ENCODE peak calls at places on chromosome 15, in six cellular contexts. One of them, this sample, is unnamed.

GRCh38 chr15:55008397-55008796 is 188.3 kb downstream of the RSL24D1 start:
- DNase-seq in HepG2: no peak
- DNase-seq in GM12891: no peak
- DNase-seq in H1: no peak
- DNase-seq in GM12878: no peak
- DNase-seq in K562: no peak
- DNase-seq in this sample: no peak

GRCh38 chr15:73889725-73890124 is 16.4 kb downstream of the TBC1D21 start:
- DNase-seq in GM12891: no peak
- DNase-seq in H1: no peak
- DNase-seq in K562: no peak
- DNase-seq in GM12878: no peak
- DNase-seq in HepG2: no peak
- DNase-seq in this sample: no peak

GRCh38 chr15:24858737-24859601 is 95.8 kb upstream of the SNRPN start:
- DNase-seq in H1: no peak
- DNase-seq in K562: no peak
- DNase-seq in GM12891: no peak
- DNase-seq in GM12878: no peak
- DNase-seq in HepG2: no peak
- DNase-seq in this sample: no peak

GRCh38 chr15:52567886-52568568 is 803 bp downstream of the ARPP19 start:
- DNase-seq in GM12878: no peak
- DNase-seq in GM12891: no peak
- DNase-seq in HepG2: peak
- DNase-seq in K562: peak
- DNase-seq in H1: no peak
- DNase-seq in this sample: no peak

GRCh38 chr15:74789171-74789627 is 7.3 kb downstream of the CSK start:
- DNase-seq in K562: no peak
- DNase-seq in GM12878: no peak
- DNase-seq in GM12891: no peak
- DNase-seq in HepG2: no peak
- DNase-seq in H1: no peak
- DNase-seq in this sample: no peak

GRCh38 chr15:68271854-68272471 is 5.6 kb upstream of the FEM1B start:
- DNase-seq in K562: no peak
- DNase-seq in GM12891: no peak
- DNase-seq in GM12878: no peak
- DNase-seq in HepG2: peak
- DNase-seq in H1: no peak
- DNase-seq in this sample: no peak

GRCh38 chr15:39859609-39860008 is 60.5 kb downstream of the GPR176 start:
- DNase-seq in GM12891: no peak
- DNase-seq in K562: no peak
- DNase-seq in GM12878: no peak
- DNase-seq in HepG2: no peak
- DNase-seq in H1: no peak
- DNase-seq in this sample: no peak

GRCh38 chr15:36029606-36030005 is 483.6 kb upstream of the DPH6 start:
- DNase-seq in H1: no peak
- DNase-seq in GM12891: no peak
- DNase-seq in HepG2: no peak
- DNase-seq in GM12878: no peak
- DNase-seq in K562: no peak
- DNase-seq in this sample: no peak

GRCh38 chr15:73704869-73705645 is 20.9 kb downstream of the CD276 start:
- DNase-seq in GM12891: peak
- DNase-seq in HepG2: peak
- DNase-seq in K562: peak
- DNase-seq in GM12878: no peak
- DNase-seq in H1: peak
- DNase-seq in this sample: peak

GRCh38 chr15:40301467-40302179 is 6.1 kb downstream of the PLCB2 start:
- DNase-seq in HepG2: no peak
- DNase-seq in H1: peak
- DNase-seq in K562: peak
- DNase-seq in GM12891: no peak
- DNase-seq in GM12878: no peak
- DNase-seq in this sample: no peak

GRCh38 chr15:95690631-95691340 is 639.7 kb upstream of the NR2F2 start:
- DNase-seq in K562: no peak
- DNase-seq in GM12878: peak
- DNase-seq in H1: no peak
- DNase-seq in HepG2: no peak
- DNase-seq in GM12891: no peak
- DNase-seq in this sample: no peak

GRCh38 chr15:89430530-89431341 is 65.6 kb downstream of the RHCG start:
- DNase-seq in H1: peak
- DNase-seq in K562: peak
- DNase-seq in GM12891: peak
- DNase-seq in HepG2: peak
- DNase-seq in GM12878: peak
- DNase-seq in this sample: peak

GRCh38 chr15:41010335-41010734 is 57.1 kb downstream of the CHAC1 start:
- DNase-seq in GM12878: no peak
- DNase-seq in HepG2: no peak
- DNase-seq in K562: no peak
- DNase-seq in H1: no peak
- DNase-seq in GM12891: no peak
- DNase-seq in this sample: no peak

GRCh38 chr15:66947471-66947870 is 117.9 kb upstream of the SMAD3 start:
- DNase-seq in GM12878: no peak
- DNase-seq in K562: no peak
- DNase-seq in GM12891: no peak
- DNase-seq in H1: no peak
- DNase-seq in HepG2: no peak
- DNase-seq in this sample: no peak

GRCh38 chr15:66945286-66945685 is 120.1 kb upstream of the SMAD3 start:
- DNase-seq in GM12891: no peak
- DNase-seq in GM12878: no peak
- DNase-seq in HepG2: no peak
- DNase-seq in H1: no peak
- DNase-seq in K562: no peak
- DNase-seq in this sample: no peak

GRCh38 chr15:66948294-66948693 is 117.1 kb upstream of the SMAD3 start:
- DNase-seq in HepG2: no peak
- DNase-seq in GM12878: no peak
- DNase-seq in GM12891: no peak
- DNase-seq in K562: no peak
- DNase-seq in H1: no peak
- DNase-seq in this sample: no peak

GRCh38 chr15:66945842-66946241 is 119.6 kb upstream of the SMAD3 start:
- DNase-seq in GM12891: no peak
- DNase-seq in K562: no peak
- DNase-seq in HepG2: no peak
- DNase-seq in GM12878: no peak
- DNase-seq in H1: no peak
- DNase-seq in this sample: no peak

DNA sequence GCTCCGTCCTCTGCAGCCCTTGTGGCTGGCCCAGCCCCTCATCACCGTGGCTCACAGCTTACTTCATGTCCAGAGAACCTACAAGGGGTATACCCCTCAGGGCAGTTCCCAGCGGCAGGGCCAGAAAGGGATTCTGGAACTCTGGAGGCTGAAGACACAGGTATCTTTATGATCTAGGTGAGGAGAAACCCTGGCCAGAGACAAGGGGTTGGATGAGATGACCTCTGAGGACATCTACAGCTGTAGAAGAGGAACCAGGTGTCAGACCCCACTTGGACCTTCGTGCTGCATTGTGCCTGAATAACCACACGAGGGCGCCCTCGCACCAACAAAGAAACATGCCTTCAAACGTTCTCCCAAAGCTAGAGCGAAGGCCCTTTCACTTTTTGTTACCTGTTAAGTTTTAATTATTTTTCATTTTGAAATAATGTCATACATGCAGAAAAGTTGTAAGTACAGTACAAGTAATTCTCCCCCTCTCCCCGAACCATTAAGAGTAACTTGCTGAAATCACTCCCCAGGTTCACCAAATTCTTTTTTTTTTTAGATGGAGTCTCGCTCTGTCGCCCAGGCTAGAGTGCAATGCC is 118.7 kb upstream of the SMAD3 start:
- DNase-seq in H1: peak
- DNase-seq in GM12878: peak
- DNase-seq in K562: peak
- DNase-seq in GM12891: peak
- DNase-seq in HepG2: peak
- DNase-seq in this sample: peak
- TF ChIP-seq POLR2AphosphoS5 in H1: no peak
- TF ChIP-seq POLR2AphosphoS5 in GM12878: no peak
- TF ChIP-seq POLR2AphosphoS5 in K562: no peak
- TF ChIP-seq POLR2AphosphoS5 in GM12891: no peak
- TF ChIP-seq POLR2AphosphoS5 in HepG2: no peak
- TF ChIP-seq POLR2AphosphoS5 in this sample: no peak

DNA sequence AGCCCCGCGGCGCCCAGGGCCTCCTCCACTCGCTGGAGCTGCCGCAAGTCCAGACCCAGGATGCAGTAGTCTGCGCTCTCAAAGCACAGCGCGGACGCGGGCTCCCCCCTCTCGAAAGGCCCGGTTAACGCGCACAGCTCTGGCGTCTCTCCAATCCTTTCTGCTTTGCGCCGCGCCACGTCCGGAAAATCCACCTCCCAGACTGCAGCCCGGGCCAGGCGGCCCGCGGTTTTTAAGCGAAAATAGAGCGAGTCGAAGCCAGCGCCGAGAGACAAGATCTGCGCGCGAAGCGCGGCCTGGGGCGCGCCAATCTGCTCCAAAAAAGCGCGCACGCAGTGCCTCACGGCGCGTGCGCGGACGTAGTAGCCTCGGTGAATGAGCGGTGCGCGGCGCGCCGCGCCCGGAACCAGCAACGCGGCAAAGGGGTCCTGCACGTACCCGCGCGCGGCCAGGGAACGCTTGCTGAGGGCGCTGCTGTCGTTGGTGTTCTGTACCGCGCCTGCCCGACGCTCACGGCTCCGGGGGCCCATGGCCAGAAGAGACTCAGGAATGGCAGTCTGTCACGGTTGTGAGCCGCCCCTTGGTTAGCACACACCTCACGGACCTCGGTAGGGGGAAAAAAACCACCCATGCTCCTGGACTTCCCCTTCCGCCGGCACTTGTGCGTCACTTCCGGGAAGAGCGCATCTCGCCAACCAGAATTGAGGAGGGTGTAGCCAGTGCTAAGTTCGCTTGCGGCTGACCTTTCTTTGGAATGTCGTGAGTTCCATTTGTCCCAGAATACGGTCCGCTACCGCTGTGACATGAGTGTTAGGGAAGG is at the start of gene LCMT2:
- DNase-seq in HepG2: peak
- DNase-seq in GM12878: peak
- DNase-seq in H1: peak
- DNase-seq in K562: peak
- DNase-seq in GM12891: peak
- DNase-seq in this sample: peak
- TF ChIP-seq POLR2A in HepG2: peak
- TF ChIP-seq POLR2A in GM12878: peak
- TF ChIP-seq POLR2A in H1: no peak
- TF ChIP-seq POLR2A in K562: peak
- TF ChIP-seq POLR2A in GM12891: peak
- TF ChIP-seq POLR2A in this sample: peak

GRCh38 chr15:63202858-63203257 is 13.5 kb downstream of the RAB8B start:
- DNase-seq in K562: no peak
- DNase-seq in HepG2: no peak
- DNase-seq in GM12891: no peak
- DNase-seq in H1: no peak
- DNase-seq in GM12878: no peak
- DNase-seq in this sample: no peak

GRCh38 chr15:63200464-63201242 is 11.2 kb downstream of the RAB8B start:
- DNase-seq in GM12878: no peak
- DNase-seq in GM12891: no peak
- DNase-seq in HepG2: no peak
- DNase-seq in K562: peak
- DNase-seq in H1: no peak
- DNase-seq in this sample: no peak

GRCh38 chr15:63198752-63199250 is 9.4 kb downstream of the RAB8B start:
- DNase-seq in K562: no peak
- DNase-seq in H1: no peak
- DNase-seq in HepG2: no peak
- DNase-seq in GM12878: no peak
- DNase-seq in GM12891: no peak
- DNase-seq in this sample: no peak

GRCh38 chr15:63198315-63198714 is 8.9 kb downstream of the RAB8B start:
- DNase-seq in K562: no peak
- DNase-seq in GM12878: no peak
- DNase-seq in GM12891: no peak
- DNase-seq in H1: no peak
- DNase-seq in HepG2: no peak
- DNase-seq in this sample: no peak

DNA sequence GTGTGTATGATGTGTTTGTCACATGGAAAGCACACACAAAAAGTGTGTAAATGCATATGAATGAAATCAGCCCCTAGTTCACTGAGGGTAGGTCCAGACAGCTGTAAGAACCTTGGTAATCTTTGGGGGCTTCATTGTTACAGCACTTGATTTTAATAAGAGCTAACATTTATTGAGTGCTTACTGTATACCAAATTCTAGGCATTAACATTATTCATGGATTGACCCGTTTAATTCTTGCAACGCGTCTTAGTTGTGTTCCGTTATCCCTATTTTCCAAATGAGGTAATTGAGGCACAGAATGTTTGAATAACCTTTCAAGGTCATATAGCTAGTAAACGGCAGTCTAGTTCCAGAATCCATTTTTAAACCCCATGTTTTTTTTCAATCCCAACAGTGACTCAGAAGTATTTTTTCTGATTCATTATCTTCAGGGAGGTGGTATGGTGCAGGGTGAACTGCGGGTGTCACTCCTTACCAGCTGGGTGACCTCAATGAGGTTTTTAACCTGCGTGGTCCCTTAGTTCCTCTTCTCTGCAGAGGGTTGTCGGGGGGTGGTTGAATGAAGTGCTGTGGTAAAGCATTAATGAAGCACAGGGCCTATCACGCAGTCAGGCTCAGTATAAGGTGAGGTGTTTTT is 14.2 kb downstream of the RAB8B start:
- DNase-seq in GM12891: no peak
- DNase-seq in HepG2: no peak
- DNase-seq in H1: no peak
- DNase-seq in K562: no peak
- DNase-seq in GM12878: no peak
- DNase-seq in this sample: no peak
- TF ChIP-seq TAF1 in GM12891: no peak
- TF ChIP-seq TAF1 in HepG2: no peak
- TF ChIP-seq TAF1 in H1: no peak
- TF ChIP-seq TAF1 in K562: no peak
- TF ChIP-seq TAF1 in GM12878: no peak
- TF ChIP-seq TAF1 in this sample: no peak

DNA sequence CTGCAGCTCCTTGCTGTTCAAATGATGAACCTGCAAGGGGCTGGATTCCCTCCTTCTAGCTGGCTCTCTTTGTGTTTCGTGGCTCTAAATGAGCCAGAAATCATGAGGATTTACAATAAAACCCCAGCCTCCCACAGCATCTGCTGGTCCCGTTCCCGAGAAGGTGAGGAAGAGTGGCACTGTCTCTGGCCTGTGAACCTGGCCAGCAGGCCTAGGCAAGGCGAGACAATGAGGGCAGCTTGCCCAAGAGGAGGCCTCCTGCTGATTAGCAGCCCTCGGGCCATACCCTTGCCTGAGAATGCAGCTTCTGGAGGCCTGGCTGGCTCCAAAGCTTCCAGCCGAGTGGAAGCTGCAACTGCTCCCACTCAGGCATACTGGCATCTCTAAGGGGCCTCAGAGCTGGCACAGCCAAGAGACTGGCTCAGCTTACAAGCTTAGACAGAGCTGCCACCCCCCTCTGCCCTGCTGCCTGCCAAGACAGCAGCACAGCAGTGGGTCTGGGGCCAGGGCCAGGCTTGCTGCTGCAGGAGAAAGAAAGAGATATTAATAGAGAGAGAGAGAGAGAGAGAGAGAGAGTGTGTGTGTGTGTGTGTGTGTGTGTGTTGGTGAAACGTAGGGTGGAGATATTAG is 76.5 kb downstream of the HMG20A start:
- DNase-seq in GM12878: no peak
- DNase-seq in HepG2: no peak
- DNase-seq in K562: no peak
- DNase-seq in GM12891: no peak
- DNase-seq in H1: peak
- DNase-seq in this sample: no peak
- TF ChIP-seq POLR2AphosphoS5 in GM12878: no peak
- TF ChIP-seq POLR2AphosphoS5 in HepG2: no peak
- TF ChIP-seq POLR2AphosphoS5 in K562: no peak
- TF ChIP-seq POLR2AphosphoS5 in GM12891: no peak
- TF ChIP-seq POLR2AphosphoS5 in H1: no peak
- TF ChIP-seq POLR2AphosphoS5 in this sample: no peak